ENCODE peak calls at places on chromosomes 1 and 21, in five cellular contexts. D is RWPE1; F is NCI-H1436 treated with DMSO at 0.1 percent for 48 hours; L is stimulated activated CD8-positive, alpha-beta memory T cell treated with anti-CD3 and anti-CD28 coated beads, Interleukin-4, amount 100 ng/mL, for 4 hours; G is T-helper 1 cell. M is an unnamed sample.

GRCh38 chr1:234973426-234974250 is 155.0 kb downstream of the TOMM20 start:
- DNase-seq in L (no peak), D (no peak), F (peak), G (no peak), M (no peak)

GRCh38 chr1:228429698-228430097 is 13.0 kb upstream of the TRIM17 start:
- DNase-seq in G (no peak), F (no peak), L (no peak), D (no peak), M (no peak)

GRCh38 chr1:220511183-220511582 is 16.8 kb upstream of the MARK1 start:
- DNase-seq in F (no peak), G (no peak), L (no peak), D (peak), M (no peak)

GRCh38 chr1:93081716-93082115 is 2.6 kb downstream of the MTF2 start:
- DNase-seq in F (no peak), G (no peak), L (no peak), D (peak), M (no peak)

GRCh38 chr1:64042331-64043100 is 160.9 kb upstream of the UBE2U start:
- DNase-seq in L (no peak), G (no peak), F (no peak), D (peak), M (no peak)

GRCh38 chr21:32624726-32625125 is 12.5 kb upstream of the CFAP298 start:
- DNase-seq in D (peak), L (no peak), G (no peak), F (no peak), M (no peak)

GRCh38 chr21:44845418-44846200 is 27.7 kb upstream of the SUMO3 start:
- DNase-seq in G (peak), D (peak), L (no peak), F (no peak), M (peak)

GRCh38 chr1:28199328-28200233 is 23.1 kb upstream of the PTAFR start:
- DNase-seq in G (peak), D (no peak), L (peak), F (no peak), M (no peak)

GRCh38 chr1:234345237-234345636 is 28.0 kb upstream of the COA6 start:
- DNase-seq in D (no peak), L (no peak), F (no peak), G (no peak), M (no peak)

GRCh38 chr1:39539252-39539790 is 37.3 kb downstream of the PABPC4 start:
- DNase-seq in D (peak), F (no peak), G (peak), L (no peak), M (peak)

GRCh38 chr1:161835963-161836362 is 69.8 kb downstream of the ATF6 start:
- DNase-seq in D (no peak), G (no peak), F (no peak), L (no peak), M (no peak)

GRCh38 chr1:160374701-160375443 is 8.0 kb downstream of the NHLH1 start:
- DNase-seq in F (no peak), D (no peak), L (no peak), G (no peak), M (no peak)

GRCh38 chr1:230632273-230632873 is 9.9 kb upstream of the COG2 start:
- DNase-seq in G (peak), L (no peak), F (no peak), D (peak), M (no peak)

GRCh38 chr1:89609781-89610456 is 23.0 kb upstream of the LRRC8C start:
- DNase-seq in D (no peak), F (no peak), G (peak), L (no peak), M (peak)

GRCh38 chr1:31479801-31480200 is 66.8 kb downstream of the SERINC2 start:
- DNase-seq in L (no peak), D (no peak), F (no peak), G (no peak), M (no peak)

GRCh38 chr1:24112381-24113169 is 640 bp upstream of the MYOM3 start:
- DNase-seq in D (peak), G (peak), L (peak), F (no peak), M (peak)

GRCh38 chr1:163166886-163167555 is 35.7 kb downstream of the RGS5 start:
- DNase-seq in G (no peak), F (no peak), L (no peak), D (no peak), M (no peak)

GRCh38 chr1:205669341-205670142 is 10.8 kb downstream of the SLC45A3 start:
- DNase-seq in G (no peak), F (no peak), D (no peak), L (no peak), M (peak)

GRCh38 chr21:34614693-34615486 is at the start of gene RCAN1:
- DNase-seq in L (peak), G (peak), D (peak), F (peak), M (peak)

GRCh38 chr1:246735735-246736134 is 11.5 kb downstream of the SCCPDH start:
- DNase-seq in L (no peak), G (no peak), D (no peak), F (no peak), M (no peak)

GRCh38 chr1:61604684-61605083 is 120.3 kb downstream of the TM2D1 start:
- DNase-seq in F (no peak), G (no peak), L (no peak), D (no peak), M (no peak)

GRCh38 chr21:24781146-24781545 is 826.1 kb downstream of the MRPL39 start:
- DNase-seq in F (peak), L (no peak), D (no peak), G (no peak), M (no peak)

GRCh38 chr1:117120774-117121588 is 568 bp downstream of the TRIM45 start:
- DNase-seq in D (peak), G (no peak), F (no peak), L (no peak), M (no peak)

GRCh38 chr1:7300893-7301292 is 470.2 kb upstream of the VAMP3 start:
- DNase-seq in F (peak), G (no peak), L (no peak), D (peak), M (no peak)

GRCh38 chr1:228150458-228151169 is 884 bp downstream of the GJC2 start:
- DNase-seq in D (peak), G (no peak), L (no peak), F (no peak), M (peak)